ENCODE peak calls at places on chromosomes 13 and 19, in nine cellular contexts. T, L, F, I, S, O, M, G and R are unnamed samples.

GRCh38 chr19:19657397-19657783 is 6.1 kb downstream of the ATP13A1 start:
- DNase-seq in T (no peak), L (no peak), F (no peak), I (no peak), S (no peak), O (no peak), M (no peak), G (no peak), R (peak; percentile 28)

GRCh38 chr19:24140099-24140498 is 53.1 kb downstream of the ZNF254 start:
- DNase-seq in T (no peak), L (no peak), F (no peak), I (peak; percentile 82), S (no peak), O (no peak), M (no peak), G (no peak), R (no peak)

GRCh38 chr13:52455677-52456041 is 381 bp downstream of the CKAP2 start:
- DNase-seq in T (peak; percentile 28), L (peak; percentile 81), F (peak; percentile 72), I (peak; percentile 45), S (peak; percentile 72), O (peak; percentile 24), M (peak; percentile 70), G (peak; percentile 84), R (peak; percentile 37)

GRCh38 chr13:33633701-33634525 is 184.0 kb upstream of the RFC3 start:
- DNase-seq in T (no peak), L (no peak), F (no peak), I (no peak), S (no peak), O (no peak), M (no peak), G (no peak), R (no peak)

GRCh38 chr13:113547248-113547971 is 37.1 kb upstream of the TFDP1 start:
- DNase-seq in T (no peak), L (no peak), F (no peak), I (peak; percentile 69), S (no peak), O (no peak), M (no peak), G (no peak), R (no peak)

GRCh38 chr13:98483636-98484288 is 93.1 kb downstream of the STK24 start:
- DNase-seq in T (no peak), L (no peak), F (no peak), I (no peak), S (no peak), O (no peak), M (no peak), G (no peak), R (no peak)

GRCh38 chr19:7294571-7295212 is 478 bp upstream of the INSR start:
- DNase-seq in T (no peak), L (peak; percentile 40), F (no peak), I (peak; percentile 43), S (no peak), O (no peak), M (no peak), G (peak; percentile 60), R (peak; percentile 31)

GRCh38 chr13:30224732-30225131 is 82.6 kb downstream of the KATNAL1 start:
- DNase-seq in T (no peak), L (no peak), F (no peak), I (no peak), S (no peak), O (no peak), M (no peak), G (no peak), R (no peak)

GRCh38 chr13:90188237-90188636 is 1159.2 kb upstream of the MIR17HG start:
- DNase-seq in T (no peak), L (no peak), F (no peak), I (no peak), S (no peak), O (no peak), M (no peak), G (no peak), R (no peak)

GRCh38 chr19:18737954-18738351 is 53.2 kb downstream of the COMP start:
- DNase-seq in T (no peak), L (no peak), F (no peak), I (no peak), S (no peak), O (no peak), M (no peak), G (no peak), R (no peak)

GRCh38 chr13:89726690-89727435 is 1620.6 kb upstream of the MIR17HG start:
- DNase-seq in T (no peak), L (no peak), F (no peak), I (no peak), S (no peak), O (no peak), M (no peak), G (no peak), R (no peak)

GRCh38 chr19:46147166-46147740 is 785 bp upstream of the IGFL2 start:
- DNase-seq in T (no peak), L (no peak), F (no peak), I (no peak), S (no peak), O (no peak), M (no peak), G (no peak), R (no peak)

GRCh38 chr19:37594982-37595382 is 306 bp downstream of the ZNF540 start:
- DNase-seq in T (peak; percentile 59), L (no peak), F (peak; percentile 58), I (no peak), S (peak; percentile 73), O (peak; percentile 38), M (peak; percentile 32), G (no peak), R (peak; percentile 80)

GRCh38 chr13:102812616-102813287 is 13.8 kb downstream of the BIVM start:
- DNase-seq in T (no peak), L (peak; percentile 5), F (no peak), I (no peak), S (no peak), O (no peak), M (no peak), G (no peak), R (no peak)

GRCh38 chr19:39174142-39174541 is 22.6 kb upstream of the NCCRP1 start:
- DNase-seq in T (no peak), L (no peak), F (no peak), I (no peak), S (no peak), O (no peak), M (no peak), G (no peak), R (no peak)

GRCh38 chr19:33388231-33388816 is 14.8 kb downstream of the CEBPG start:
- DNase-seq in T (no peak), L (no peak), F (no peak), I (no peak), S (no peak), O (no peak), M (no peak), G (no peak), R (peak; percentile 51)

GRCh38 chr13:34748561-34748960 is 193.5 kb upstream of the NBEA start:
- DNase-seq in T (no peak), L (no peak), F (no peak), I (no peak), S (no peak), O (no peak), M (no peak), G (no peak), R (no peak)

GRCh38 chr13:40653558-40654318 is 12.7 kb downstream of the FOXO1 start:
- DNase-seq in T (no peak), L (no peak), F (no peak), I (no peak), S (peak; percentile 23), O (no peak), M (no peak), G (peak; percentile 75), R (no peak)